ENCODE peak calls at places on chromosome 10, in five cellular contexts. D, A, W, I and R are unnamed samples.

GRCh38 chr10:84152769-84153168 is 13.5 kb downstream of the GHITM start:
- DNase-seq in D (no peak), A (no peak), W (no peak), I (no peak), R (no peak)

GRCh38 chr10:86547291-86547690 is 25.7 kb upstream of the WAPL start:
- DNase-seq in D (no peak), A (no peak), W (no peak), I (no peak), R (no peak)

GRCh38 chr10:35896011-35896410 is 253.9 kb upstream of the FZD8 start:
- DNase-seq in D (no peak), A (no peak), W (no peak), I (no peak), R (no peak)

GRCh38 chr10:44978570-44979280 is at the start of gene DEPP1:
- DNase-seq in D (peak), A (peak), W (no peak), I (peak), R (no peak)

GRCh38 chr10:110425684-110426293 is 71.9 kb upstream of the DUSP5 start:
- DNase-seq in D (no peak), A (peak), W (no peak), I (no peak), R (peak)

GRCh38 chr10:14573666-14574261 is 200.9 kb downstream of the FAM107B start:
- DNase-seq in D (no peak), A (no peak), W (no peak), I (no peak), R (no peak)

GRCh38 chr10:12201543-12201942 is 5.6 kb downstream of the CDC123 start:
- DNase-seq in D (no peak), A (no peak), W (no peak), I (no peak), R (no peak)

GRCh38 chr10:98361131-98361633 is 53.8 kb downstream of the PYROXD2 start:
- DNase-seq in D (peak), A (no peak), W (no peak), I (peak), R (peak)

GRCh38 chr10:79147796-79148451 is 79.2 kb downstream of the ZMIZ1 start:
- DNase-seq in D (no peak), A (no peak), W (no peak), I (no peak), R (no peak)

GRCh38 chr10:36119439-36119838 is 477.3 kb upstream of the FZD8 start:
- DNase-seq in D (no peak), A (no peak), W (no peak), I (no peak), R (no peak)

GRCh38 chr10:6218692-6219493 is 16.2 kb downstream of the PFKFB3 start:
- DNase-seq in D (no peak), A (no peak), W (no peak), I (no peak), R (no peak)

GRCh38 chr10:5604236-5604925 is 62.0 kb downstream of the ASB13 start:
- DNase-seq in D (no peak), A (no peak), W (no peak), I (no peak), R (no peak)

GRCh38 chr10:12077580-12078180 is 8.9 kb downstream of the DHTKD1 start:
- DNase-seq in D (no peak), A (no peak), W (no peak), I (no peak), R (peak)

GRCh38 chr10:3668961-3669330 is 116.1 kb downstream of the KLF6 start:
- DNase-seq in D (no peak), A (no peak), W (no peak), I (no peak), R (no peak)

GRCh38 chr10:18984531-18984930 is 64.1 kb upstream of the MALRD1 start:
- DNase-seq in D (no peak), A (no peak), W (no peak), I (no peak), R (no peak)

GRCh38 chr10:19937989-19938388 is 121.8 kb downstream of the PLXDC2 start:
- DNase-seq in D (no peak), A (no peak), W (no peak), I (no peak), R (no peak)

GRCh38 chr10:49164587-49165188 is 23.5 kb downstream of the TMEM273 start:
- DNase-seq in D (peak), A (peak), W (no peak), I (peak), R (no peak)

GRCh38 chr10:133009218-133009954 is 67.0 kb upstream of the CFAP46 start:
- DNase-seq in D (peak), A (no peak), W (no peak), I (no peak), R (no peak)

GRCh38 chr10:74255214-74255613 is 104.2 kb downstream of the ADK start:
- DNase-seq in D (no peak), A (no peak), W (no peak), I (no peak), R (no peak)

GRCh38 chr10:49357895-49358294 is 38.0 kb downstream of the DRGX start:
- DNase-seq in D (no peak), A (no peak), W (no peak), I (no peak), R (no peak)

GRCh38 chr10:70558871-70559810 is 43.4 kb downstream of the PRF1 start:
- DNase-seq in D (peak), A (peak), W (peak), I (peak), R (no peak)

GRCh38 chr10:69571618-69572158 is 1.5 kb downstream of the NEUROG3 start:
- DNase-seq in D (no peak), A (no peak), W (no peak), I (no peak), R (no peak)

GRCh38 chr10:126458453-126458852 is 70.2 kb upstream of the ADAM12 start:
- DNase-seq in D (peak), A (no peak), W (no peak), I (no peak), R (no peak)

GRCh38 chr10:62130948-62131347 is 137.7 kb downstream of the RTKN2 start:
- DNase-seq in D (no peak), A (no peak), W (no peak), I (no peak), R (no peak)

GRCh38 chr10:16828731-16829175 is 11.5 kb upstream of the RSU1 start:
- DNase-seq in D (peak), A (no peak), W (no peak), I (no peak), R (no peak)

GRCh38 chr10:116771891-116772290 is 29.5 kb upstream of the HSPA12A start:
- DNase-seq in D (peak), A (no peak), W (no peak), I (no peak), R (no peak)

GRCh38 chr10:76881477-76882220 is 756.0 kb downstream of the KCNMA1 start:
- DNase-seq in D (no peak), A (no peak), W (no peak), I (no peak), R (peak)

GRCh38 chr10:50508315-50509051 is 115.3 kb downstream of the SGMS1 start:
- DNase-seq in D (no peak), A (peak), W (no peak), I (no peak), R (peak)

GRCh38 chr10:4151466-4151865 is 366.5 kb upstream of the KLF6 start:
- DNase-seq in D (no peak), A (no peak), W (no peak), I (no peak), R (no peak)

GRCh38 chr10:21527634-21528451 is 2.4 kb upstream of the SKIDA1 start:
- DNase-seq in D (no peak), A (no peak), W (no peak), I (no peak), R (no peak)

GRCh38 chr10:101140084-101140949 is 9.2 kb downstream of the TLX1 start:
- DNase-seq in D (no peak), A (no peak), W (no peak), I (peak), R (no peak)

GRCh38 chr10:117112220-117112619 is 25.9 kb downstream of the VAX1 start:
- DNase-seq in D (no peak), A (no peak), W (no peak), I (no peak), R (no peak)

GRCh38 chr10:72524489-72524888 is 101.4 kb downstream of the MICU1 start:
- DNase-seq in D (no peak), A (no peak), W (no peak), I (no peak), R (no peak)

GRCh38 chr10:71998840-71999194 is 34.6 kb downstream of the CHST3 start:
- DNase-seq in D (peak), A (no peak), W (no peak), I (no peak), R (no peak)

GRCh38 chr10:123648595-123648994 is 17.6 kb upstream of the GPR26 start:
- DNase-seq in D (peak), A (no peak), W (no peak), I (no peak), R (no peak)

GRCh38 chr10:34109952-34110702 is 705.0 kb downstream of the PARD3 start:
- DNase-seq in D (no peak), A (no peak), W (no peak), I (no peak), R (no peak)

GRCh38 chr10:111593578-111593977 is 516.7 kb downstream of the ADRA2A start:
- DNase-seq in D (no peak), A (no peak), W (no peak), I (no peak), R (no peak)

GRCh38 chr10:1253476-1254353 is 197.5 kb downstream of the WDR37 start:
- DNase-seq in D (no peak), A (no peak), W (no peak), I (no peak), R (no peak)

GRCh38 chr10:112811741-112812551 is 138.1 kb upstream of the TCF7L2 start:
- DNase-seq in D (peak), A (no peak), W (no peak), I (no peak), R (no peak)

GRCh38 chr10:775245-776075 is 86.0 kb upstream of the DIP2C start:
- DNase-seq in D (peak), A (no peak), W (no peak), I (no peak), R (no peak)